ENCODE peak calls at places on chromosomes 1 and 21, in nine cellular contexts. R is NCI-H1436; O is RPMI8226; V is NCI-H524; S is activated naive CD8-positive, alpha-beta T cell treated with anti-CD3 and anti-CD28 coated beads for 36 hours; W is astrocyte of the hippocampus; B is WTC11; T is stimulated activated CD8-positive, alpha-beta memory T cell treated with anti-CD3 and anti-CD28 coated beads, Interleukin-2, amount 100 ng/mL, for 1 hour; D is stimulated activated CD4-positive, alpha-beta T cell treated with anti-CD3 and anti-CD28 coated beads, Interleukin-4, amount 100 ng/mL, for 4 hours. H is an unnamed sample.

GRCh38 chr1:93516164-93516563 is 68.2 kb downstream of the FNBP1L start:
- DNase-seq in T (no peak), O (no peak), R (no peak), V (peak), S (peak), B (peak), D (no peak), W (no peak), H (no peak)

GRCh38 chr1:244960904-244961303 is 96.6 kb upstream of the HNRNPU start:
- DNase-seq in O (no peak), W (no peak), V (no peak), D (no peak), S (no peak), R (no peak), B (no peak), T (no peak), H (no peak)

GRCh38 chr1:20603473-20604464 is 14.9 kb downstream of the CDA start:
- DNase-seq in W (peak), T (no peak), D (no peak), O (no peak), S (no peak), R (no peak), B (no peak), V (no peak), H (no peak)

GRCh38 chr1:107496002-107496401 is 355.2 kb downstream of the NTNG1 start:
- DNase-seq in W (no peak), S (no peak), T (no peak), V (no peak), D (no peak), R (peak), O (no peak), B (no peak), H (no peak)

GRCh38 chr1:206005761-206006160 is 2.6 kb upstream of the RAB7B start:
- DNase-seq in D (no peak), V (no peak), S (no peak), R (no peak), T (no peak), B (no peak), W (no peak), O (no peak), H (no peak)

GRCh38 chr1:207327994-207328393 is 6.5 kb downstream of the CD55 start:
- DNase-seq in T (no peak), W (peak), B (no peak), O (no peak), D (no peak), R (no peak), S (no peak), V (no peak), H (no peak)

GRCh38 chr1:20410555-20410954 is 75.5 kb downstream of the CAMK2N1 start:
- DNase-seq in D (no peak), W (no peak), T (no peak), R (peak), B (no peak), V (peak), S (no peak), O (no peak), H (peak)

GRCh38 chr1:93629101-93630059 is 52.3 kb downstream of the BCAR3 start:
- DNase-seq in R (peak), O (peak), D (peak), W (peak), V (peak), S (peak), T (no peak), B (no peak), H (peak)

GRCh38 chr1:89622895-89623294 is 10.0 kb upstream of the LRRC8C start:
- DNase-seq in W (no peak), D (no peak), B (no peak), S (no peak), V (no peak), T (no peak), O (no peak), R (no peak), H (no peak)

GRCh38 chr21:40383951-40384350 is 463.0 kb downstream of the DSCAM start:
- DNase-seq in S (no peak), B (no peak), O (no peak), D (no peak), R (no peak), V (no peak), T (no peak), W (no peak), H (no peak)

GRCh38 chr1:19957779-19958178 is 21.6 kb downstream of the PLA2G2A start:
- DNase-seq in T (no peak), V (no peak), R (no peak), S (no peak), D (no peak), O (no peak), W (no peak), B (peak), H (no peak)

GRCh38 chr21:45141507-45141906 is 67.1 kb downstream of the ADARB1 start:
- DNase-seq in W (no peak), S (no peak), T (no peak), R (no peak), B (no peak), D (no peak), V (no peak), O (no peak), H (no peak)

GRCh38 chr1:198771562-198772153 is 132.8 kb downstream of the PTPRC start:
- DNase-seq in R (peak), S (no peak), D (no peak), T (no peak), V (peak), W (peak), B (no peak), O (peak), H (peak)

GRCh38 chr21:20822559-20823133 is 175.6 kb upstream of the NCAM2 start:
- DNase-seq in O (no peak), W (no peak), T (no peak), V (no peak), S (no peak), B (no peak), R (no peak), D (no peak), H (no peak)

GRCh38 chr1:3768811-3769390 is 3.6 kb upstream of the SMIM1 start:
- DNase-seq in W (no peak), D (no peak), R (no peak), S (no peak), O (no peak), B (no peak), V (no peak), T (no peak), H (no peak)

GRCh38 chr21:32900814-32901213 is 124.9 kb upstream of the OLIG2 start:
- DNase-seq in B (no peak), V (no peak), D (no peak), T (no peak), O (no peak), W (no peak), S (no peak), R (no peak), H (no peak)

GRCh38 chr1:7509593-7509992 is 261.5 kb upstream of the VAMP3 start:
- DNase-seq in T (no peak), B (no peak), W (no peak), V (no peak), R (no peak), S (no peak), D (no peak), O (no peak), H (no peak)

GRCh38 chr1:157878059-157878458 is 36.5 kb upstream of the CD5L start:
- DNase-seq in R (no peak), T (no peak), V (peak), O (peak), D (no peak), S (no peak), W (peak), B (no peak), H (peak)

GRCh38 chr1:29747136-29747670 is 510.9 kb downstream of the PTPRU start:
- DNase-seq in W (no peak), T (no peak), D (no peak), S (no peak), O (no peak), R (no peak), B (no peak), V (no peak), H (no peak)

GRCh38 chr1:72000809-72001208 is 281.5 kb downstream of the NEGR1 start:
- DNase-seq in W (peak), R (no peak), B (no peak), O (no peak), D (no peak), S (no peak), V (no peak), T (no peak), H (peak)

GRCh38 chr1:226397955-226398636 is 9.8 kb downstream of the PARP1 start:
- DNase-seq in D (no peak), O (no peak), W (no peak), T (no peak), V (no peak), R (no peak), S (no peak), B (no peak), H (no peak)

GRCh38 chr1:156194300-156194652 is 372 bp downstream of the SLC25A44 start:
- DNase-seq in S (no peak), O (no peak), D (no peak), T (no peak), R (no peak), B (no peak), V (peak), W (no peak), H (no peak)

GRCh38 chr1:181112071-181112929 is 23.8 kb downstream of the IER5 start:
- DNase-seq in T (no peak), O (peak), W (peak), B (no peak), R (no peak), S (no peak), V (no peak), D (no peak), H (no peak)

GRCh38 chr1:162023547-162024501 is at the start of gene OLFML2B:
- DNase-seq in D (peak), V (peak), R (peak), O (peak), W (peak), B (peak), S (peak), T (no peak), H (peak)

GRCh38 chr1:89962024-89962741 is 32.7 kb upstream of the ZNF326 start:
- DNase-seq in T (no peak), S (no peak), R (no peak), O (no peak), D (no peak), W (peak), V (no peak), B (no peak), H (no peak)

GRCh38 chr1:82388679-82389078 is 587.9 kb downstream of the ADGRL2 start:
- DNase-seq in T (no peak), B (no peak), S (no peak), W (peak), O (peak), D (no peak), R (peak), V (peak), H (peak)

GRCh38 chr21:29656504-29657227 is 283.1 kb downstream of the GRIK1 start:
- DNase-seq in V (no peak), S (no peak), T (no peak), D (no peak), O (no peak), B (no peak), W (peak), R (no peak), H (no peak)

GRCh38 chr21:28639742-28640141 is 352.9 kb downstream of the LTN1 start:
- DNase-seq in D (no peak), R (no peak), S (no peak), W (peak), T (no peak), O (no peak), B (no peak), V (no peak), H (no peak)

GRCh38 chr21:35236090-35236489 is 187.0 kb upstream of the RUNX1 start:
- DNase-seq in V (no peak), O (peak), T (no peak), W (no peak), B (no peak), S (no peak), R (no peak), D (no peak), H (no peak)

GRCh38 chr1:178151831-178152230 is 57.9 kb downstream of the RASAL2 start:
- DNase-seq in S (no peak), B (no peak), T (no peak), O (no peak), R (no peak), D (no peak), V (no peak), W (no peak), H (no peak)

GRCh38 chr1:226678701-226679100 is 60.4 kb downstream of the ITPKB start:
- DNase-seq in B (no peak), T (no peak), R (no peak), W (no peak), D (no peak), V (no peak), S (peak), O (no peak), H (no peak)

GRCh38 chr21:38380391-38381137 is 117.7 kb downstream of the ERG start:
- DNase-seq in V (peak), S (no peak), O (peak), T (no peak), W (peak), R (no peak), D (no peak), B (no peak), H (no peak)

GRCh38 chr1:189616893-189617292 is 860.8 kb downstream of the BRINP3 start:
- DNase-seq in D (no peak), T (no peak), B (no peak), R (no peak), W (peak), S (no peak), O (no peak), V (no peak), H (no peak)

GRCh38 chr1:58783090-58783992 is 506 bp downstream of the JUN start:
- DNase-seq in R (peak), O (peak), D (peak), V (peak), S (peak), T (peak), W (peak), B (peak), H (peak)

GRCh38 chr1:45820797-45821196 is 17.4 kb downstream of the MAST2 start:
- DNase-seq in W (no peak), R (no peak), T (no peak), O (no peak), B (no peak), S (no peak), D (no peak), V (no peak), H (no peak)

GRCh38 chr1:162873671-162874666 is 13.0 kb upstream of the CCDC190 start:
- DNase-seq in O (no peak), R (no peak), B (no peak), D (no peak), W (peak), V (peak), S (no peak), T (no peak), H (no peak)

GRCh38 chr1:116945996-116946395 is 36.3 kb downstream of the PTGFRN start:
- DNase-seq in T (no peak), S (no peak), O (no peak), D (no peak), W (no peak), R (no peak), B (no peak), V (no peak), H (no peak)

GRCh38 chr1:245054105-245054831 is 100.5 kb upstream of the KIF26B start:
- DNase-seq in O (no peak), R (no peak), D (no peak), T (no peak), W (no peak), S (no peak), V (no peak), B (no peak), H (no peak)

GRCh38 chr1:205739348-205740160 is 10.4 kb downstream of the NUCKS1 start:
- DNase-seq in V (no peak), T (no peak), O (no peak), B (no peak), W (peak), R (no peak), S (no peak), D (no peak), H (no peak)

GRCh38 chr1:64183985-64184440 is 19.4 kb upstream of the UBE2U start:
- DNase-seq in W (no peak), S (no peak), D (no peak), T (no peak), B (no peak), V (no peak), O (no peak), R (peak), H (no peak)

H was measured in COR-L47.